ENCODE peak calls at places on chromosomes 11 and 22, in seven cellular contexts. One of them, this sample, is unnamed.

GRCh38 chr22:43435851-43436535 is 24.2 kb downstream of the MPPED1 start:
- DNase-seq in effector memory CD4-positive, alpha-beta T cell: no peak
- DNase-seq in ovary: no peak
- DNase-seq in AG09309: no peak
- DNase-seq in EL: no peak
- DNase-seq in hippocampal formation: no peak
- DNase-seq in HCT116: no peak
- DNase-seq in this sample: no peak

GRCh38 chr11:1475841-1476240 is 10.7 kb downstream of the MOB2 start:
- DNase-seq in effector memory CD4-positive, alpha-beta T cell: no peak
- DNase-seq in ovary: no peak
- DNase-seq in AG09309: no peak
- DNase-seq in EL: no peak
- DNase-seq in hippocampal formation: no peak
- DNase-seq in HCT116: no peak
- DNase-seq in this sample: no peak

GRCh38 chr22:42365337-42365865 is 66.8 kb downstream of the NFAM1 start:
- DNase-seq in effector memory CD4-positive, alpha-beta T cell: no peak
- DNase-seq in ovary: no peak
- DNase-seq in AG09309: no peak
- DNase-seq in EL: no peak
- DNase-seq in hippocampal formation: no peak
- DNase-seq in HCT116: no peak
- DNase-seq in this sample: peak

GRCh38 chr22:47367107-47367690 is 604.7 kb downstream of the TBC1D22A start:
- DNase-seq in effector memory CD4-positive, alpha-beta T cell: no peak
- DNase-seq in ovary: no peak
- DNase-seq in AG09309: no peak
- DNase-seq in EL: no peak
- DNase-seq in hippocampal formation: no peak
- DNase-seq in HCT116: no peak
- DNase-seq in this sample: no peak

GRCh38 chr22:33056108-33056507 is 2.1 kb downstream of the SYN3 start:
- DNase-seq in effector memory CD4-positive, alpha-beta T cell: no peak
- DNase-seq in ovary: no peak
- DNase-seq in AG09309: no peak
- DNase-seq in EL: no peak
- DNase-seq in hippocampal formation: no peak
- DNase-seq in HCT116: no peak
- DNase-seq in this sample: no peak

GRCh38 chr22:48205790-48206189 is 1443.3 kb downstream of the TBC1D22A start:
- DNase-seq in effector memory CD4-positive, alpha-beta T cell: no peak
- DNase-seq in ovary: no peak
- DNase-seq in AG09309: no peak
- DNase-seq in EL: no peak
- DNase-seq in hippocampal formation: no peak
- DNase-seq in HCT116: no peak
- DNase-seq in this sample: no peak

GRCh38 chr11:12160680-12161079 is 50.3 kb downstream of the MICAL2 start:
- DNase-seq in effector memory CD4-positive, alpha-beta T cell: no peak
- DNase-seq in ovary: no peak
- DNase-seq in AG09309: no peak
- DNase-seq in EL: no peak
- DNase-seq in hippocampal formation: no peak
- DNase-seq in HCT116: no peak
- DNase-seq in this sample: peak

GRCh38 chr22:42887523-42888507 is 30.7 kb upstream of the ARFGAP3 start:
- DNase-seq in effector memory CD4-positive, alpha-beta T cell: no peak
- DNase-seq in ovary: no peak
- DNase-seq in AG09309: no peak
- DNase-seq in EL: no peak
- DNase-seq in hippocampal formation: no peak
- DNase-seq in HCT116: no peak
- DNase-seq in this sample: no peak

GRCh38 chr11:67582026-67582425 is 1.6 kb upstream of the GSTP1 start:
- DNase-seq in effector memory CD4-positive, alpha-beta T cell: no peak
- DNase-seq in ovary: no peak
- DNase-seq in AG09309: no peak
- DNase-seq in EL: no peak
- DNase-seq in hippocampal formation: no peak
- DNase-seq in HCT116: no peak
- DNase-seq in this sample: no peak

GRCh38 chr11:117876341-117877119 is at the start of gene FXYD6:
- DNase-seq in effector memory CD4-positive, alpha-beta T cell: no peak
- DNase-seq in ovary: peak
- DNase-seq in AG09309: no peak
- DNase-seq in EL: no peak
- DNase-seq in hippocampal formation: no peak
- DNase-seq in HCT116: no peak
- DNase-seq in this sample: no peak

GRCh38 chr11:3231550-3231850 is 717 bp downstream of the MRGPRE start:
- DNase-seq in effector memory CD4-positive, alpha-beta T cell: no peak
- DNase-seq in ovary: no peak
- DNase-seq in AG09309: no peak
- DNase-seq in EL: no peak
- DNase-seq in hippocampal formation: no peak
- DNase-seq in HCT116: no peak
- DNase-seq in this sample: no peak

GRCh38 chr11:76041208-76041607 is 165.1 kb downstream of the WNT11 start:
- DNase-seq in effector memory CD4-positive, alpha-beta T cell: no peak
- DNase-seq in ovary: no peak
- DNase-seq in AG09309: no peak
- DNase-seq in EL: no peak
- DNase-seq in hippocampal formation: no peak
- DNase-seq in HCT116: no peak
- DNase-seq in this sample: no peak

GRCh38 chr11:130775306-130776043 is 140.8 kb downstream of the SNX19 start:
- DNase-seq in effector memory CD4-positive, alpha-beta T cell: no peak
- DNase-seq in ovary: no peak
- DNase-seq in AG09309: peak
- DNase-seq in EL: peak
- DNase-seq in hippocampal formation: no peak
- DNase-seq in HCT116: no peak
- DNase-seq in this sample: peak

GRCh38 chr11:72629266-72629665 is 45.0 kb downstream of the PDE2A start:
- DNase-seq in effector memory CD4-positive, alpha-beta T cell: no peak
- DNase-seq in ovary: no peak
- DNase-seq in AG09309: no peak
- DNase-seq in EL: no peak
- DNase-seq in hippocampal formation: peak
- DNase-seq in HCT116: no peak
- DNase-seq in this sample: peak

GRCh38 chr11:92098172-92098571 is 126.4 kb upstream of the FAT3 start:
- DNase-seq in effector memory CD4-positive, alpha-beta T cell: no peak
- DNase-seq in ovary: no peak
- DNase-seq in AG09309: no peak
- DNase-seq in EL: no peak
- DNase-seq in hippocampal formation: no peak
- DNase-seq in HCT116: no peak
- DNase-seq in this sample: no peak

GRCh38 chr11:119892311-119892808 is 163.4 kb upstream of the NECTIN1 start:
- DNase-seq in effector memory CD4-positive, alpha-beta T cell: no peak
- DNase-seq in ovary: no peak
- DNase-seq in AG09309: no peak
- DNase-seq in EL: no peak
- DNase-seq in hippocampal formation: no peak
- DNase-seq in HCT116: no peak
- DNase-seq in this sample: no peak

GRCh38 chr11:35223429-35223828 is 84.5 kb downstream of the CD44 start:
- DNase-seq in effector memory CD4-positive, alpha-beta T cell: no peak
- DNase-seq in ovary: no peak
- DNase-seq in AG09309: peak
- DNase-seq in EL: peak
- DNase-seq in hippocampal formation: no peak
- DNase-seq in HCT116: no peak
- DNase-seq in this sample: peak

GRCh38 chr11:63459586-63459985 is 31.4 kb downstream of the PLAAT5 start:
- DNase-seq in effector memory CD4-positive, alpha-beta T cell: no peak
- DNase-seq in ovary: no peak
- DNase-seq in AG09309: no peak
- DNase-seq in EL: no peak
- DNase-seq in hippocampal formation: no peak
- DNase-seq in HCT116: no peak
- DNase-seq in this sample: no peak

GRCh38 chr22:49887074-49887471 is 31.2 kb downstream of the ALG12 start:
- DNase-seq in effector memory CD4-positive, alpha-beta T cell: no peak
- DNase-seq in ovary: no peak
- DNase-seq in AG09309: no peak
- DNase-seq in EL: no peak
- DNase-seq in hippocampal formation: no peak
- DNase-seq in HCT116: no peak
- DNase-seq in this sample: no peak

GRCh38 chr11:69213315-69213714 is 57.6 kb downstream of the SMIM38 start:
- DNase-seq in effector memory CD4-positive, alpha-beta T cell: no peak
- DNase-seq in ovary: no peak
- DNase-seq in AG09309: no peak
- DNase-seq in EL: no peak
- DNase-seq in hippocampal formation: no peak
- DNase-seq in HCT116: no peak
- DNase-seq in this sample: no peak

GRCh38 chr11:113398669-113399430 is 11.3 kb downstream of the ANKK1 start:
- DNase-seq in effector memory CD4-positive, alpha-beta T cell: no peak
- DNase-seq in ovary: no peak
- DNase-seq in AG09309: no peak
- DNase-seq in EL: no peak
- DNase-seq in hippocampal formation: no peak
- DNase-seq in HCT116: no peak
- DNase-seq in this sample: no peak

GRCh38 chr22:29784451-29785361 is 17.5 kb downstream of the UQCR10 start:
- DNase-seq in effector memory CD4-positive, alpha-beta T cell: no peak
- DNase-seq in ovary: peak
- DNase-seq in AG09309: no peak
- DNase-seq in EL: no peak
- DNase-seq in hippocampal formation: peak
- DNase-seq in HCT116: no peak
- DNase-seq in this sample: no peak

GRCh38 chr11:72821221-72821919 is 7.2 kb downstream of the ATG16L2 start:
- DNase-seq in effector memory CD4-positive, alpha-beta T cell: no peak
- DNase-seq in ovary: peak
- DNase-seq in AG09309: no peak
- DNase-seq in EL: no peak
- DNase-seq in hippocampal formation: no peak
- DNase-seq in HCT116: no peak
- DNase-seq in this sample: no peak

GRCh38 chr11:44607987-44608386 is 42.5 kb downstream of the CD82 start:
- DNase-seq in effector memory CD4-positive, alpha-beta T cell: no peak
- DNase-seq in ovary: no peak
- DNase-seq in AG09309: no peak
- DNase-seq in EL: no peak
- DNase-seq in hippocampal formation: no peak
- DNase-seq in HCT116: no peak
- DNase-seq in this sample: peak

GRCh38 chr22:43633631-43634030 is 178.5 kb downstream of the EFCAB6 start:
- DNase-seq in effector memory CD4-positive, alpha-beta T cell: no peak
- DNase-seq in ovary: no peak
- DNase-seq in AG09309: no peak
- DNase-seq in EL: no peak
- DNase-seq in hippocampal formation: no peak
- DNase-seq in HCT116: no peak
- DNase-seq in this sample: no peak

GRCh38 chr11:95692526-95693270 is 96.9 kb downstream of the FAM76B start:
- DNase-seq in effector memory CD4-positive, alpha-beta T cell: no peak
- DNase-seq in ovary: no peak
- DNase-seq in AG09309: no peak
- DNase-seq in EL: no peak
- DNase-seq in hippocampal formation: no peak
- DNase-seq in HCT116: no peak
- DNase-seq in this sample: peak

GRCh38 chr11:3165152-3165705 is at the start of gene OSBPL5:
- DNase-seq in effector memory CD4-positive, alpha-beta T cell: peak
- DNase-seq in ovary: peak
- DNase-seq in AG09309: no peak
- DNase-seq in EL: peak
- DNase-seq in hippocampal formation: peak
- DNase-seq in HCT116: no peak
- DNase-seq in this sample: peak

GRCh38 chr22:32823024-32823730 is 21.7 kb downstream of the TIMP3 start:
- DNase-seq in effector memory CD4-positive, alpha-beta T cell: no peak
- DNase-seq in ovary: no peak
- DNase-seq in AG09309: no peak
- DNase-seq in EL: peak
- DNase-seq in hippocampal formation: no peak
- DNase-seq in HCT116: peak
- DNase-seq in this sample: peak

GRCh38 chr11:22554221-22554620 is 71.4 kb downstream of the FANCF start:
- DNase-seq in effector memory CD4-positive, alpha-beta T cell: no peak
- DNase-seq in ovary: no peak
- DNase-seq in AG09309: no peak
- DNase-seq in EL: no peak
- DNase-seq in hippocampal formation: no peak
- DNase-seq in HCT116: no peak
- DNase-seq in this sample: no peak

GRCh38 chr22:24133187-24133965 is 47.9 kb upstream of the SUSD2 start:
- DNase-seq in effector memory CD4-positive, alpha-beta T cell: no peak
- DNase-seq in ovary: no peak
- DNase-seq in AG09309: no peak
- DNase-seq in EL: no peak
- DNase-seq in hippocampal formation: no peak
- DNase-seq in HCT116: no peak
- DNase-seq in this sample: peak

GRCh38 chr11:123450593-123450992 is 20.5 kb downstream of the GRAMD1B start:
- DNase-seq in effector memory CD4-positive, alpha-beta T cell: no peak
- DNase-seq in ovary: peak
- DNase-seq in AG09309: no peak
- DNase-seq in EL: peak
- DNase-seq in hippocampal formation: no peak
- DNase-seq in HCT116: no peak
- DNase-seq in this sample: peak

GRCh38 chr22:43854786-43855271 is 7.5 kb downstream of the SULT4A1 start:
- DNase-seq in effector memory CD4-positive, alpha-beta T cell: no peak
- DNase-seq in ovary: no peak
- DNase-seq in AG09309: no peak
- DNase-seq in EL: no peak
- DNase-seq in hippocampal formation: no peak
- DNase-seq in HCT116: no peak
- DNase-seq in this sample: no peak

GRCh38 chr11:10307022-10307410 is 2.1 kb downstream of the ADM start:
- DNase-seq in effector memory CD4-positive, alpha-beta T cell: no peak
- DNase-seq in ovary: no peak
- DNase-seq in AG09309: no peak
- DNase-seq in EL: no peak
- DNase-seq in hippocampal formation: no peak
- DNase-seq in HCT116: no peak
- DNase-seq in this sample: no peak

GRCh38 chr11:59754859-59755700 is at the start of gene STX3:
- DNase-seq in effector memory CD4-positive, alpha-beta T cell: peak
- DNase-seq in ovary: peak
- DNase-seq in AG09309: peak
- DNase-seq in EL: peak
- DNase-seq in hippocampal formation: no peak
- DNase-seq in HCT116: peak
- DNase-seq in this sample: peak

GRCh38 chr11:11334607-11335006 is 18.4 kb downstream of the CSNK2A3 start:
- DNase-seq in effector memory CD4-positive, alpha-beta T cell: no peak
- DNase-seq in ovary: no peak
- DNase-seq in AG09309: no peak
- DNase-seq in EL: no peak
- DNase-seq in hippocampal formation: no peak
- DNase-seq in HCT116: no peak
- DNase-seq in this sample: no peak

GRCh38 chr11:116478676-116479075 is 294.1 kb downstream of the BUD13 start:
- DNase-seq in effector memory CD4-positive, alpha-beta T cell: no peak
- DNase-seq in ovary: no peak
- DNase-seq in AG09309: no peak
- DNase-seq in EL: no peak
- DNase-seq in hippocampal formation: no peak
- DNase-seq in HCT116: no peak
- DNase-seq in this sample: no peak

GRCh38 chr22:20027966-20028854 is 7.3 kb downstream of the TANGO2 start:
- DNase-seq in effector memory CD4-positive, alpha-beta T cell: no peak
- DNase-seq in ovary: no peak
- DNase-seq in AG09309: no peak
- DNase-seq in EL: no peak
- DNase-seq in hippocampal formation: no peak
- DNase-seq in HCT116: no peak
- DNase-seq in this sample: peak

This sample was measured in EH.